ENCODE peak calls at places on chromosomes 5 and 9, in four cellular contexts. L is GM20000, T is body of pancreas, M is astrocyte of the spinal cord. I is an unnamed sample.
A peak's percentile ranks its signal among the peaks of the same experiment; 100 is the strongest.

GRCh38 chr9:95556521-95556920 is 39.8 kb upstream of the PTCH1 start:
- DNase-seq in T (no peak), M (no peak), L (no peak), I (no peak)

GRCh38 chr5:88734191-88734640 is 148.8 kb downstream of the MEF2C start:
- DNase-seq in M (no peak), T (peak; percentile 20), L (peak; percentile 54), I (no peak)

GRCh38 chr5:104372796-104373195 is 810.2 kb upstream of the NUDT12 start:
- DNase-seq in T (no peak), M (no peak), L (no peak), I (no peak)

GRCh38 chr9:97571664-97572063 is 61.5 kb downstream of the TSTD2 start:
- DNase-seq in L (no peak), M (no peak), T (no peak), I (peak; percentile 68)

GRCh38 chr5:40654377-40655006 is 25.2 kb upstream of the PTGER4 start:
- DNase-seq in L (no peak), M (no peak), T (no peak), I (no peak)

GRCh38 chr5:176769911-176770310 is 40.4 kb upstream of the UNC5A start:
- DNase-seq in T (no peak), M (no peak), L (no peak), I (no peak)

GRCh38 chr5:133868946-133869674 is 99.3 kb downstream of the C5orf15 start:
- DNase-seq in M (peak; percentile 78), L (peak; percentile 79), T (peak; percentile 81), I (peak; percentile 81)

GRCh38 chr9:125493384-125493783 is 213.6 kb downstream of the MAPKAP1 start:
- DNase-seq in L (no peak), M (no peak), T (peak; percentile 65), I (no peak)

GRCh38 chr5:78754655-78755054 is 106.1 kb upstream of the LHFPL2 start:
- DNase-seq in M (no peak), T (no peak), L (no peak), I (no peak)

GRCh38 chr5:54360925-54361662 is 50.7 kb upstream of the ARL15 start:
- DNase-seq in L (no peak), M (no peak), T (no peak), I (no peak)

GRCh38 chr5:56845277-56845676 is 29.9 kb downstream of the MAP3K1 start:
- DNase-seq in L (no peak), M (no peak), T (no peak), I (no peak)

GRCh38 chr5:68037541-68037940 is 178.0 kb upstream of the PIK3R1 start:
- DNase-seq in T (no peak), M (no peak), L (no peak), I (no peak)

GRCh38 chr5:32027717-32028321 is 146.3 kb downstream of the GOLPH3 start:
- DNase-seq in M (peak; percentile 98), L (no peak), T (peak; percentile 68), I (peak; percentile 88)

GRCh38 chr9:17587113-17587512 is 8.2 kb downstream of the SH3GL2 start:
- DNase-seq in M (no peak), T (no peak), L (no peak), I (no peak)

GRCh38 chr9:133342083-133342406 is 5.9 kb downstream of the MED22 start:
- DNase-seq in T (no peak), L (no peak), M (no peak), I (no peak)

GRCh38 chr5:181045316-181045715 is 5.2 kb downstream of the BTNL9 start:
- DNase-seq in M (no peak), L (no peak), T (no peak), I (no peak)

GRCh38 chr5:178540526-178540925 is 49.7 kb downstream of the COL23A1 start:
- DNase-seq in L (no peak), T (no peak), M (no peak), I (no peak)

GRCh38 chr9:93620041-93620506 is 43.7 kb downstream of the PHF2 start:
- DNase-seq in M (no peak), T (no peak), L (no peak), I (no peak)

GRCh38 chr5:37786855-37787254 is 53.0 kb downstream of the GDNF start:
- DNase-seq in T (no peak), M (peak; percentile 70), L (no peak), I (peak; percentile 26)

GRCh38 chr5:36878421-36879088 is 2.0 kb downstream of the NIPBL start:
- DNase-seq in M (peak; percentile 59), L (peak; percentile 3), T (peak; percentile 7), I (peak; percentile 44)

GRCh38 chr9:93301911-93302525 is 118.1 kb downstream of the WNK2 start:
- DNase-seq in M (no peak), T (peak; percentile 2), L (no peak), I (no peak)

GRCh38 chr9:126411225-126411947 is 84.8 kb downstream of the MVB12B start:
- DNase-seq in M (peak; percentile 74), L (peak; percentile 74), T (no peak), I (no peak)

GRCh38 chr5:112310746-112311145 is 108.3 kb downstream of the EPB41L4A start:
- DNase-seq in L (no peak), M (no peak), T (no peak), I (no peak)

GRCh38 chr9:34493972-34494535 is 28.7 kb downstream of the ENHO start:
- DNase-seq in T (peak; percentile 35), M (peak; percentile 35), L (no peak), I (peak; percentile 70)

GRCh38 chr5:1110260-1110929 is 1.5 kb downstream of the SLC12A7 start:
- DNase-seq in T (peak; percentile 73), L (no peak), M (no peak), I (no peak)

GRCh38 chr9:115036691-115037090 is 81.3 kb downstream of the TNC start:
- DNase-seq in T (no peak), L (no peak), M (no peak), I (no peak)

GRCh38 chr9:93587284-93587650 is 10.9 kb downstream of the PHF2 start:
- DNase-seq in M (no peak), T (no peak), L (no peak), I (no peak)

GRCh38 chr9:127358023-127358535 is 38.9 kb upstream of the SLC2A8 start:
- DNase-seq in T (no peak), L (no peak), M (no peak), I (no peak)

GRCh38 chr9:93302586-93303257 is 118.8 kb downstream of the WNK2 start:
- DNase-seq in M (peak; percentile 30), T (peak; percentile 77), L (peak; percentile 83), I (peak; percentile 52)